ENCODE peak calls at places on chromosomes 3 and 15, in seven cellular contexts. One of them, this sample, is unnamed.

GRCh38 chr15:77455696-77456293 is 35.1 kb downstream of the HMG20A start:
- DNase-seq in H7: no peak
- DNase-seq in HT-29: peak; percentile 16
- DNase-seq in KBM-7: no peak
- DNase-seq in GM06990: no peak
- DNase-seq in EL: peak; percentile 65
- DNase-seq in foreskin fibroblast: peak; percentile 91
- DNase-seq in this sample: no peak

GRCh38 chr3:134430950-134431445 is 54.8 kb downstream of the ANAPC13 start:
- DNase-seq in H7: no peak
- DNase-seq in HT-29: no peak
- DNase-seq in KBM-7: no peak
- DNase-seq in GM06990: no peak
- DNase-seq in EL: peak; percentile 46
- DNase-seq in foreskin fibroblast: peak; percentile 20
- DNase-seq in this sample: no peak

GRCh38 chr3:45773714-45774449 is 22.5 kb downstream of the SLC6A20 start:
- DNase-seq in H7: no peak
- DNase-seq in HT-29: peak; percentile 34
- DNase-seq in KBM-7: no peak
- DNase-seq in GM06990: no peak
- DNase-seq in EL: no peak
- DNase-seq in foreskin fibroblast: no peak
- DNase-seq in this sample: no peak

GRCh38 chr15:51162865-51163762 is 68.4 kb upstream of the TNFAIP8L3 start:
- DNase-seq in H7: peak; percentile 87
- DNase-seq in HT-29: peak; percentile 87
- DNase-seq in KBM-7: peak; percentile 77
- DNase-seq in GM06990: peak; percentile 15
- DNase-seq in EL: peak; percentile 70
- DNase-seq in foreskin fibroblast: peak; percentile 85
- DNase-seq in this sample: peak; percentile 73

GRCh38 chr3:38587548-38588131 is 61.8 kb downstream of the SCN5A start:
- DNase-seq in H7: no peak
- DNase-seq in HT-29: no peak
- DNase-seq in KBM-7: no peak
- DNase-seq in GM06990: no peak
- DNase-seq in EL: no peak
- DNase-seq in foreskin fibroblast: no peak
- DNase-seq in this sample: no peak

GRCh38 chr3:4334548-4334947 is 31.4 kb downstream of the SETMAR start:
- DNase-seq in H7: no peak
- DNase-seq in HT-29: peak; percentile 5
- DNase-seq in KBM-7: no peak
- DNase-seq in GM06990: no peak
- DNase-seq in EL: no peak
- DNase-seq in foreskin fibroblast: no peak
- DNase-seq in this sample: no peak

GRCh38 chr3:46269556-46269955 is 27.3 kb downstream of the CCR3 start:
- DNase-seq in H7: no peak
- DNase-seq in HT-29: no peak
- DNase-seq in KBM-7: no peak
- DNase-seq in GM06990: no peak
- DNase-seq in EL: no peak
- DNase-seq in foreskin fibroblast: no peak
- DNase-seq in this sample: no peak

GRCh38 chr3:102224171-102224570 is 210.6 kb upstream of the ZPLD1 start:
- DNase-seq in H7: no peak
- DNase-seq in HT-29: peak; percentile 86
- DNase-seq in KBM-7: peak; percentile 22
- DNase-seq in GM06990: peak; percentile 21
- DNase-seq in EL: peak; percentile 21
- DNase-seq in foreskin fibroblast: peak; percentile 62
- DNase-seq in this sample: peak; percentile 54

GRCh38 chr3:14369675-14370669 is 32.4 kb upstream of the SLC6A6 start:
- DNase-seq in H7: peak; percentile 90
- DNase-seq in HT-29: peak; percentile 87
- DNase-seq in KBM-7: no peak
- DNase-seq in GM06990: no peak
- DNase-seq in EL: no peak
- DNase-seq in foreskin fibroblast: no peak
- DNase-seq in this sample: peak; percentile 30

GRCh38 chr3:153624310-153625030 is 462.4 kb downstream of the RAP2B start:
- DNase-seq in H7: no peak
- DNase-seq in HT-29: no peak
- DNase-seq in KBM-7: no peak
- DNase-seq in GM06990: peak; percentile 28
- DNase-seq in EL: no peak
- DNase-seq in foreskin fibroblast: no peak
- DNase-seq in this sample: no peak

GRCh38 chr3:22029480-22029879 is 278.5 kb upstream of the ZNF385D start:
- DNase-seq in H7: no peak
- DNase-seq in HT-29: no peak
- DNase-seq in KBM-7: no peak
- DNase-seq in GM06990: no peak
- DNase-seq in EL: no peak
- DNase-seq in foreskin fibroblast: no peak
- DNase-seq in this sample: no peak

GRCh38 chr3:157174616-157175498 is 14.9 kb upstream of the CCNL1 start:
- DNase-seq in H7: peak; percentile 94
- DNase-seq in HT-29: peak; percentile 98
- DNase-seq in KBM-7: peak; percentile 99
- DNase-seq in GM06990: peak; percentile 99
- DNase-seq in EL: peak; percentile 100
- DNase-seq in foreskin fibroblast: peak; percentile 100
- DNase-seq in this sample: peak; percentile 100

GRCh38 chr3:141389703-141390102 is 21.4 kb downstream of the ZBTB38 start:
- DNase-seq in H7: no peak
- DNase-seq in HT-29: no peak
- DNase-seq in KBM-7: no peak
- DNase-seq in GM06990: no peak
- DNase-seq in EL: peak; percentile 46
- DNase-seq in foreskin fibroblast: peak; percentile 74
- DNase-seq in this sample: no peak

GRCh38 chr15:96330064-96330449 is 443 bp upstream of the NR2F2 start:
- DNase-seq in H7: no peak
- DNase-seq in HT-29: peak; percentile 91
- DNase-seq in KBM-7: no peak
- DNase-seq in GM06990: no peak
- DNase-seq in EL: peak; percentile 89
- DNase-seq in foreskin fibroblast: peak; percentile 93
- DNase-seq in this sample: peak; percentile 84

GRCh38 chr15:99720533-99720932 is 12.7 kb downstream of the LYSMD4 start:
- DNase-seq in H7: no peak
- DNase-seq in HT-29: no peak
- DNase-seq in KBM-7: peak; percentile 29
- DNase-seq in GM06990: no peak
- DNase-seq in EL: no peak
- DNase-seq in foreskin fibroblast: no peak
- DNase-seq in this sample: no peak

GRCh38 chr3:159824341-159824740 is 164.3 kb upstream of the IL12A start:
- DNase-seq in H7: no peak
- DNase-seq in HT-29: peak; percentile 85
- DNase-seq in KBM-7: no peak
- DNase-seq in GM06990: no peak
- DNase-seq in EL: peak; percentile 96
- DNase-seq in foreskin fibroblast: peak; percentile 92
- DNase-seq in this sample: peak; percentile 85

GRCh38 chr3:30399394-30400181 is 206.8 kb upstream of the TGFBR2 start:
- DNase-seq in H7: no peak
- DNase-seq in HT-29: no peak
- DNase-seq in KBM-7: no peak
- DNase-seq in GM06990: no peak
- DNase-seq in EL: peak; percentile 35
- DNase-seq in foreskin fibroblast: peak; percentile 56
- DNase-seq in this sample: peak; percentile 13

GRCh38 chr3:19945405-19946290 is 1.2 kb upstream of the RAB5A start:
- DNase-seq in H7: no peak
- DNase-seq in HT-29: peak; percentile 41
- DNase-seq in KBM-7: peak; percentile 3
- DNase-seq in GM06990: peak; percentile 4
- DNase-seq in EL: no peak
- DNase-seq in foreskin fibroblast: peak; percentile 23
- DNase-seq in this sample: no peak

GRCh38 chr3:15969874-15970640 is 172.3 kb upstream of the ANKRD28 start:
- DNase-seq in H7: no peak
- DNase-seq in HT-29: no peak
- DNase-seq in KBM-7: no peak
- DNase-seq in GM06990: no peak
- DNase-seq in EL: no peak
- DNase-seq in foreskin fibroblast: no peak
- DNase-seq in this sample: no peak